ENCODE peak calls at places on chromosomes 3 and 15, in nine cellular contexts. V is AG10803; W is NCI-H69; Q is CD8-positive, alpha-beta T cell; I is AG09309; F is GM13976; P is stimulated activated CD8-positive, alpha-beta memory T cell treated with anti-CD3 and anti-CD28 coated beads, Interleukin-4, amount 100 ng/mL, for 1 hour; D is putamen; T is caudate nucleus. L is an unnamed sample.

GRCh38 chr3:107198522-107199271 is 178.5 kb upstream of the CCDC54 start:
- DNase-seq in P (no peak), D (no peak), Q (no peak), T (peak), F (no peak), V (peak), W (peak), I (peak), L (no peak)

GRCh38 chr3:11302444-11302843 is 30.2 kb downstream of the ATG7 start:
- DNase-seq in V (no peak), I (no peak), D (no peak), W (no peak), Q (no peak), P (no peak), T (no peak), F (no peak), L (no peak)

GRCh38 chr3:27756877-27757276 is 34.8 kb upstream of the EOMES start:
- DNase-seq in F (no peak), P (no peak), I (no peak), W (no peak), T (no peak), V (no peak), D (no peak), Q (no peak), L (no peak)

GRCh38 chr3:40923130-40923529 is 276.2 kb upstream of the CTNNB1 start:
- DNase-seq in I (no peak), D (no peak), Q (no peak), V (no peak), F (no peak), T (no peak), W (no peak), P (no peak), L (peak)

GRCh38 chr15:63072023-63072650 is 29.6 kb downstream of the TPM1 start:
- DNase-seq in F (no peak), P (no peak), V (no peak), W (no peak), D (no peak), I (no peak), T (no peak), Q (no peak), L (no peak)

GRCh38 chr3:83953417-83954089 is 1005.2 kb upstream of the CADM2 start:
- DNase-seq in D (no peak), W (peak), P (no peak), F (no peak), T (no peak), Q (no peak), I (no peak), V (no peak), L (peak)

GRCh38 chr3:147616998-147617619 is 207.9 kb downstream of the ZIC1 start:
- DNase-seq in V (peak), W (peak), I (no peak), T (no peak), F (no peak), Q (no peak), P (no peak), D (no peak), L (peak)

GRCh38 chr3:184371570-184372018 is 6.4 kb downstream of the THPO start:
- DNase-seq in Q (peak), D (peak), W (peak), I (peak), F (peak), V (peak), P (peak), T (peak), L (peak)

GRCh38 chr3:87270908-87271727 is 5.3 kb downstream of the POU1F1 start:
- DNase-seq in P (no peak), Q (no peak), W (no peak), V (no peak), T (no peak), D (no peak), I (no peak), F (no peak), L (no peak)

GRCh38 chr15:100973351-100974034 is 54.3 kb downstream of the LRRK1 start:
- DNase-seq in T (no peak), F (peak), V (no peak), Q (no peak), I (no peak), D (no peak), P (no peak), W (no peak), L (no peak)

GRCh38 chr3:46110701-46111493 is 83.6 kb upstream of the XCR1 start:
- DNase-seq in Q (no peak), P (no peak), V (peak), W (peak), D (peak), T (no peak), F (no peak), I (peak), L (peak)

GRCh38 chr3:169052465-169053302 is 610.8 kb downstream of the MECOM start:
- DNase-seq in I (no peak), Q (no peak), P (no peak), V (no peak), W (no peak), T (no peak), F (no peak), D (no peak), L (no peak)

GRCh38 chr3:149548729-149549065 is 74.2 kb downstream of the TM4SF4 start:
- DNase-seq in P (no peak), F (no peak), V (peak), W (no peak), I (no peak), T (no peak), Q (no peak), D (no peak), L (no peak)

GRCh38 chr3:53721187-53721946 is 124.9 kb downstream of the CHDH start:
- DNase-seq in Q (no peak), P (no peak), F (no peak), W (no peak), V (no peak), D (peak), T (no peak), I (no peak), L (no peak)

GRCh38 chr3:194271459-194272035 is 79.6 kb downstream of the CPN2 start:
- DNase-seq in D (no peak), I (no peak), W (no peak), F (peak), T (no peak), V (no peak), P (no peak), Q (no peak), L (no peak)

GRCh38 chr3:123395235-123395634 is 53.7 kb downstream of the ADCY5 start:
- DNase-seq in I (no peak), W (no peak), V (no peak), T (peak), Q (no peak), F (no peak), D (peak), P (no peak), L (no peak)

GRCh38 chr3:171054921-171055320 is 28.4 kb upstream of the SLC2A2 start:
- DNase-seq in P (no peak), T (no peak), Q (no peak), W (no peak), I (no peak), F (no peak), D (no peak), V (peak), L (no peak)

GRCh38 chr15:78392430-78392829 is 45.6 kb upstream of the IREB2 start:
- DNase-seq in P (no peak), F (no peak), T (no peak), I (no peak), V (no peak), D (no peak), W (peak), Q (no peak), L (no peak)

GRCh38 chr15:52733078-52733477 is 53.9 kb upstream of the ATOSA start:
- DNase-seq in I (peak), Q (no peak), W (no peak), D (no peak), F (no peak), T (no peak), P (no peak), V (peak), L (peak)

GRCh38 chr3:88617283-88617682 is 467.5 kb downstream of the C3orf38 start:
- DNase-seq in I (no peak), W (no peak), V (no peak), Q (no peak), F (no peak), T (no peak), P (no peak), D (no peak), L (peak)

GRCh38 chr15:70497661-70498060 is 265.7 kb downstream of the UACA start:
- DNase-seq in T (no peak), F (no peak), V (no peak), W (no peak), Q (no peak), P (no peak), I (no peak), D (no peak), L (no peak)

GRCh38 chr3:128992926-128993460 is 883 bp downstream of the CFAP92 start:
- DNase-seq in V (no peak), F (no peak), W (no peak), T (no peak), P (no peak), D (no peak), I (no peak), Q (no peak), L (no peak)

GRCh38 chr3:126112531-126113237 is 28.8 kb upstream of the SLC41A3 start:
- DNase-seq in T (no peak), V (no peak), I (no peak), P (no peak), F (no peak), Q (no peak), W (no peak), D (no peak), L (no peak)

GRCh38 chr3:168024537-168024941 is 71.2 kb downstream of the GOLIM4 start:
- DNase-seq in D (no peak), F (no peak), I (peak), V (peak), W (peak), T (no peak), Q (no peak), P (no peak), L (peak)

GRCh38 chr3:156483426-156483825 is 71.5 kb downstream of the SSR3 start:
- DNase-seq in P (no peak), W (no peak), D (no peak), Q (no peak), T (no peak), F (peak), I (peak), V (peak), L (peak)

GRCh38 chr15:46213551-46213950 is 578.7 kb downstream of the SQOR start:
- DNase-seq in V (no peak), I (no peak), W (no peak), F (no peak), P (no peak), T (no peak), Q (no peak), D (no peak), L (no peak)

GRCh38 chr3:131561511-131561910 is 58.7 kb upstream of the MRPL3 start:
- DNase-seq in F (no peak), T (peak), W (no peak), I (no peak), V (peak), P (no peak), Q (no peak), D (peak), L (no peak)

GRCh38 chr15:56919708-56920637 is 1.5 kb downstream of the TCF12 start:
- DNase-seq in Q (no peak), F (peak), W (peak), P (no peak), T (no peak), D (no peak), I (no peak), V (peak), L (no peak)

GRCh38 chr3:98702166-98702565 is 61.0 kb upstream of the ST3GAL6 start:
- DNase-seq in P (no peak), Q (no peak), D (no peak), F (no peak), W (no peak), V (no peak), T (no peak), I (no peak), L (no peak)

L was measured in MV-4-11.